ENCODE peak calls at places on chromosomes 13 and 19, in seven cellular contexts. Z is SK-N-SH, O is H1, U is HepG2, I is K562, D is HCT116, B is GM12878. K is an unnamed sample.

GRCh38 chr19:51749979-51750378 is 1.7 kb downstream of the FPR1 start:
- DNase-seq in Z (no peak), O (no peak), U (no peak), I (no peak), D (no peak), B (no peak), K (no peak)

GRCh38 chr13:57857945-57858344 is 226.4 kb downstream of the PCDH17 start:
- DNase-seq in Z (no peak), O (no peak), U (no peak), I (no peak), D (no peak), B (no peak), K (no peak)

GRCh38 chr19:13110099-13110610 is 6.4 kb downstream of the TRMT1 start:
- DNase-seq in Z (no peak), O (no peak), U (no peak), I (no peak), D (no peak), B (no peak), K (no peak)

GRCh38 chr13:21837841-21838551 is 167.1 kb downstream of the FGF9 start:
- DNase-seq in Z (no peak), O (no peak), U (peak; percentile 96), I (no peak), D (no peak), B (no peak), K (no peak)

GRCh38 chr13:30409911-30410704 is 12.2 kb upstream of the UBE2L5 start:
- DNase-seq in Z (no peak), O (no peak), U (no peak), I (no peak), D (no peak), B (no peak), K (no peak)

GRCh38 chr19:47490847-47491246 is 6.8 kb upstream of the KPTN start:
- DNase-seq in Z (no peak), O (no peak), U (no peak), I (no peak), D (no peak), B (no peak), K (no peak)

GRCh38 chr13:99501952-99502310 is 659 bp downstream of the TM9SF2 start:
- DNase-seq in Z (no peak), O (no peak), U (no peak), I (no peak), D (no peak), B (no peak), K (no peak)

GRCh38 chr19:45484273-45484945 is 12.4 kb downstream of the RTN2 start:
- DNase-seq in Z (no peak), O (no peak), U (peak; percentile 57), I (no peak), D (no peak), B (no peak), K (no peak)

GRCh38 chr13:98510156-98510509 is 66.8 kb downstream of the STK24 start:
- DNase-seq in Z (no peak), O (no peak), U (no peak), I (no peak), D (no peak), B (no peak), K (no peak)

GRCh38 chr13:113950451-113951245 is 23.2 kb downstream of the C13orf46 start:
- DNase-seq in Z (no peak), O (no peak), U (no peak), I (no peak), D (no peak), B (no peak), K (no peak)
- TF ChIP-seq JUND in Z (no peak), O (no peak), U (no peak), I (no peak), D (no peak), B (no peak), K (no peak)

DNA sequence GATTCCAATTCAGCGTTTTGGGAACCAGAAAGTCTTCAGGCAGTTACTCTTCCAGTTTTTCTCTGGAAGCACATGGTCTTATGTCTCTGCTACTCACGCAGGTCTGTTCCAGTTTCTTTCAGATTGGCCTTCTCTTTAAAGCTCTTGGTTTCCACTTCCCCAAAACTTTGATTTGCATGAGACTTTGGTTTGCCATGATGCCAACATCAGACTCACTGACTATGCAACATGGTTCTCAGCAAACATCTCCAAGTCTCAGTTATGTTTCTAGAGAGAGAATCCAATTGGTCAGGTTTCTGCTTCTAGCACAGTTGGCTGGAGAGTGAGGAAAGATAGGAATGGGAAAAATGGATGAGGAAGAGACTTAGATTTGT is 3.1 kb downstream of the AKAP11 start:
- DNase-seq in Z (no peak), O (no peak), U (no peak), I (no peak), D (no peak), B (peak; percentile 87), K (no peak)
- TF ChIP-seq JUND in Z (no peak), O (no peak), U (no peak), I (no peak), D (no peak), B (no peak), K (no peak)

GRCh38 chr13:106561551-106562170 is 6.3 kb downstream of the ARGLU1 start:
- DNase-seq in Z (no peak), O (no peak), U (no peak), I (no peak), D (no peak), B (peak; percentile 55), K (no peak)
- TF ChIP-seq JUND in Z (no peak), O (no peak), U (no peak), I (no peak), D (no peak), B (no peak), K (no peak)

GRCh38 chr13:108313382-108313781 is 43.9 kb downstream of the TNFSF13B start:
- DNase-seq in Z (no peak), O (no peak), U (no peak), I (no peak), D (no peak), B (no peak), K (no peak)

GRCh38 chr13:108315955-108316354 is 46.4 kb downstream of the TNFSF13B start:
- DNase-seq in Z (no peak), O (no peak), U (no peak), I (no peak), D (no peak), B (no peak), K (no peak)

GRCh38 chr13:108315273-108315672 is 45.8 kb downstream of the TNFSF13B start:
- DNase-seq in Z (no peak), O (no peak), U (no peak), I (no peak), D (no peak), B (peak; percentile 5), K (no peak)
- TF ChIP-seq JUND in Z (no peak), O (no peak), U (no peak), I (no peak), D (no peak), B (no peak), K (no peak)

GRCh38 chr19:38869160-38869835 is 8.8 kb downstream of the RINL start:
- DNase-seq in Z (peak; percentile 47), O (peak; percentile 67), U (no peak), I (no peak), D (no peak), B (no peak), K (no peak)
- TF ChIP-seq JUND in Z (no peak), O (no peak), U (no peak), I (no peak), D (no peak), B (no peak), K (no peak)

GRCh38 chr13:72727417-72728289 is at the start of the genes BORA and MZT1:
- DNase-seq in Z (peak; percentile 92), O (peak; percentile 92), U (peak; percentile 94), I (peak; percentile 85), D (peak; percentile 95), B (peak; percentile 98), K (peak; percentile 97)

GRCh38 chr13:72728290-72728605 is 525 bp downstream of the BORA start:
- DNase-seq in Z (no peak), O (no peak), U (no peak), I (no peak), D (no peak), B (no peak), K (no peak)

DNA sequence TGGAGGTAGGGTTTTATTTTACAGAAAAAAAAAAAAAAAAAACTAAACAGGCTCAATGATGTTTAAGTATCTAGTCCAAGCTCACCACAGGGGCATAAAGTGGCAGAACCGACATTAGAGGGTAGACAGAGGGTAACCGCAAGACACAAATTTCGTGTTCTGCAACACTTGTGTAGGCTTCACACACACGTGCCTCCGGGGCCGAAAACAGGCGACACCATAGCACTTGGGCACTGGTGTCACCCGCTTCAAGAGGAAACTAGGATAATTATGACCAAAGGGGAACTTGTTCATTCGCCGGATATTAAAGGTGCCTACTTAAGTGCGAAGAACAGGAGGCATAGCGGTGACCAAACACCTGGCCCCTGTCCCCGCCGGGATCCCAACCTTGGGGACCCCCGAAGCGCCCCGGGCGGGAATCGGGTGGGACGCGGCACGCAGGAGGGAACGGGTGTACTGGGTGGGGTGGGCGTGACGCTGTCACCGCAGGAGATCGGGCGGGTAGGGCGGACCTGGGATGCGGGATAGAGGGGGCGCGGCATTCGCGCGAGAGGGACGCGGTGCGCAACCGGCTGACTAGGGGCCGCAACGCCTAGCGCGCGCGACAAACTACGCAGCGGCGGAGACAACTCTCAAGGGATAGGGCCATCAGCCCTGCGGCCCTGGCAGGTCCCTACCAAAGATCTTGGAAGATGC is 560 bp downstream of the MZT1 start:
- DNase-seq in Z (peak; percentile 77), O (no peak), U (peak; percentile 36), I (peak; percentile 51), D (peak; percentile 2), B (no peak), K (no peak)
- TF ChIP-seq JUND in Z (no peak), O (no peak), U (no peak), I (no peak), D (no peak), B (no peak), K (no peak)

DNA sequence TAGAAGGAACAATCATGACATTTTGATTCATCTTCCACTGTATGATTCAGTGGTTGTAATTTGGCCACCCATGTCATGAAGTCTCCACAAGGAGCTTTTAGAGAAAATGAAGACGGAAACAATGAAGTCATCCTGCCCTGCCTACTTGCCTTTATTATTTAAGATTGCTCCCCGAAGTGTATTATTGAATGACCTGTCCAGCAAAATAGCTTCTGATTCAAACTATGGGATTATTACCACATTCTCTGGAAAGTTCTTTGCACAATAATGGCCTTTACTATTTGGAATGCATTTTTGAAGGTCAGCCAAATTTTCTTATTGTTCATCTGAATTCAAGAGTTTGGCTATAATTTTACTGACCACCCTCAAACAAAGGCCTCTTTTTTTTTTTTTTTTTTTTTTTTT is 77.8 kb upstream of the RFC3 start:
- DNase-seq in Z (no peak), O (no peak), U (no peak), I (no peak), D (no peak), B (no peak), K (no peak)
- TF ChIP-seq JUND in Z (peak; percentile 48), O (no peak), U (no peak), I (no peak), D (no peak), B (no peak), K (no peak)